ENCODE peak calls at places on chromosomes 6 and 20, in seven cellular contexts. P is tibial artery, X is Calu3, D is GM20000, S is RWPE1, M is hepatocyte, T is fibroblast of the aortic adventitia. C is an unnamed sample.

GRCh38 chr6:128507337-128508310 is 12.8 kb downstream of the PTPRK start:
- DNase-seq in S (no peak), M (peak; percentile 57), T (peak; percentile 52), D (no peak), X (no peak), P (no peak), C (no peak)

GRCh38 chr6:138026342-138026741 is 80.9 kb downstream of the PERP start:
- DNase-seq in S (no peak), T (no peak), D (no peak), X (no peak), P (no peak), M (no peak), C (no peak)

GRCh38 chr6:155154158-155154830 is 109.5 kb upstream of the CLDN20 start:
- DNase-seq in D (no peak), M (peak; percentile 69), T (peak; percentile 88), X (no peak), S (peak; percentile 57), P (no peak), C (no peak)

GRCh38 chr6:169800116-169800667 is 48.8 kb downstream of the ERMARD start:
- DNase-seq in S (no peak), M (no peak), T (peak; percentile 43), P (no peak), X (no peak), D (no peak), C (no peak)

GRCh38 chr6:133114973-133115372 is 126.2 kb upstream of the EYA4 start:
- DNase-seq in X (no peak), S (no peak), T (no peak), M (no peak), D (no peak), P (no peak), C (no peak)

GRCh38 chr6:33271098-33271607 is 523 bp downstream of the VPS52 start:
- DNase-seq in D (no peak), T (no peak), M (no peak), S (no peak), P (no peak), X (no peak), C (no peak)

GRCh38 chr6:69917834-69918233 is 51.5 kb downstream of the COL19A1 start:
- DNase-seq in S (peak; percentile 64), M (no peak), X (peak; percentile 69), P (no peak), D (peak; percentile 3), T (peak; percentile 43), C (peak; percentile 19)

GRCh38 chr20:33108641-33109040 is 29.2 kb downstream of the BPIFB4 start:
- DNase-seq in T (no peak), M (no peak), S (no peak), P (no peak), X (no peak), D (no peak), C (no peak)

GRCh38 chr6:160031442-160031841 is 62.6 kb downstream of the IGF2R start:
- DNase-seq in P (no peak), S (peak; percentile 15), T (peak; percentile 7), M (no peak), X (no peak), D (no peak), C (no peak)

GRCh38 chr6:124319410-124319809 is 515.7 kb downstream of the NKAIN2 start:
- DNase-seq in P (no peak), S (no peak), M (no peak), X (no peak), D (no peak), T (no peak), C (no peak)

GRCh38 chr6:168190646-168191443 is 111.8 kb upstream of the FRMD1 start:
- DNase-seq in D (no peak), P (peak; percentile 10), S (no peak), M (no peak), T (no peak), X (no peak), C (no peak)

GRCh38 chr20:4174909-4175308 is 159.6 kb upstream of the RNF24 start:
- DNase-seq in T (no peak), X (no peak), D (no peak), P (no peak), M (no peak), S (no peak), C (no peak)

GRCh38 chr20:18058661-18059467 is 1.1 kb upstream of the OVOL2 start:
- DNase-seq in P (no peak), T (no peak), M (peak; percentile 47), D (no peak), X (peak; percentile 45), S (no peak), C (no peak)

GRCh38 chr6:158016571-158017383 is 35.1 kb downstream of the SYNJ2 start:
- DNase-seq in T (no peak), M (no peak), S (no peak), P (peak; percentile 19), D (no peak), X (no peak), C (no peak)

GRCh38 chr6:134020968-134021367 is 31.5 kb downstream of the SLC2A12 start:
- DNase-seq in P (no peak), S (no peak), X (no peak), D (no peak), T (peak; percentile 43), M (no peak), C (no peak)

GRCh38 chr6:11343963-11344714 is 111.7 kb upstream of the NEDD9 start:
- DNase-seq in D (no peak), P (no peak), X (peak; percentile 64), M (peak; percentile 72), S (peak; percentile 85), T (no peak), C (no peak)

GRCh38 chr20:58891686-58892125 is 39.2 kb downstream of the GNAS start:
- DNase-seq in T (peak; percentile 41), S (no peak), D (peak; percentile 60), P (no peak), X (no peak), M (peak; percentile 70), C (peak; percentile 60)

GRCh38 chr6:100504786-100505737 is 40.3 kb upstream of the SIM1 start:
- DNase-seq in S (peak; percentile 37), T (peak; percentile 84), M (peak; percentile 11), X (peak; percentile 64), D (no peak), P (no peak), C (peak; percentile 13)

DNA sequence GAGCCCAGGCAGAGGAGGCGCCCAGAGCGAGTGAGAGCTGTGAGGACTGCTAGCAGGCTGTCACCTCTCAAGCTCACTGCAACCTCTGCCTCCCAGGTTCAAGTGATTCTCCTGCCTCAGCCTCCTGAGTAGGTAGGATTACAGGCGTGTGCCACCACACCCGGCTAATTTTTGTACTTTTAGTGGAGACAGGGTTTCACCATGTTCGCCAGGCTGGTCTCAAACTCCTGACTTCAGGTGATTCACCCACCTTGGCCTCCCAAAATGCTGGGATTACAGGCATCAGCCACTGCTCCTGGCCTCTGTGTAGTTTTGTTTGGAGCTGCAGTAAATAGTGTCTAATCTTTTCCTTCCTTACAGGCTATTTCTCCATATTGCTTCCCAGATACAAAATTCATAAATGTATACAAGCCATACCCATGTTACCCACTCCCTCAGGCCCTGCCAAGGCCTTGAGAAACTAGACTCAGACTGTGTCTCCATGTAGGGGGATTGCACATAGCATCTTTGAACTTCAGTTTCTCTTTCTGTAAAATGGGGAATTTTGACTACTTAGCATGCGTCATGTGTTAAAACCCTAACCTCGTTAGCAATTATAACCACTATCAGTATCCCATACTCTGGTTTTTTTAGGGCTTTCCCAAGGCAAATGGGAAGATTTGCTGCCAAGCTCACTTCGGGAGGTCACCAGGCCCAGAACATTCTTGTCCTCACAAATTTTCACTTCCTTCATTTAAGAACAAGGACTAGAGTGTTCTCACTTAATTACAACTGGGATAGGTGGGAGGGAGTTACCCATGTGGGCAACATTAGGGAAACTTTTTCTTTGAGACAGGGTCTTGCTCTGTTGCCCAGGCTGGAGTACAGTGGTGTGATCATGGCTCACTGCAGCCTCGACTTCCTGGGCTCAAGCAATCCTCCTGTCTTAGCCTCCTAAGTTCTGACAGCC is 67.3 kb upstream of the DDR1 start:
- DNase-seq in D (peak; percentile 70), X (no peak), S (no peak), T (no peak), M (no peak), P (no peak), C (peak; percentile 81)
- TF ChIP-seq CTCF in D (no peak), X (no peak), S (no peak), T (no peak), M (no peak), P (no peak), C (no peak)

GRCh38 chr6:20947977-20948376 is 413.7 kb downstream of the CDKAL1 start:
- DNase-seq in P (no peak), D (no peak), M (no peak), S (no peak), X (no peak), T (no peak), C (no peak)

GRCh38 chr6:20943922-20944321 is 409.7 kb downstream of the CDKAL1 start:
- DNase-seq in M (no peak), T (no peak), D (no peak), P (no peak), S (no peak), X (no peak), C (no peak)

GRCh38 chr6:20946890-20947289 is 412.6 kb downstream of the CDKAL1 start:
- DNase-seq in P (no peak), X (no peak), S (no peak), D (no peak), T (no peak), M (no peak), C (no peak)

GRCh38 chr6:20948531-20948930 is 414.3 kb downstream of the CDKAL1 start:
- DNase-seq in D (no peak), M (no peak), X (no peak), T (no peak), P (no peak), S (no peak), C (no peak)

DNA sequence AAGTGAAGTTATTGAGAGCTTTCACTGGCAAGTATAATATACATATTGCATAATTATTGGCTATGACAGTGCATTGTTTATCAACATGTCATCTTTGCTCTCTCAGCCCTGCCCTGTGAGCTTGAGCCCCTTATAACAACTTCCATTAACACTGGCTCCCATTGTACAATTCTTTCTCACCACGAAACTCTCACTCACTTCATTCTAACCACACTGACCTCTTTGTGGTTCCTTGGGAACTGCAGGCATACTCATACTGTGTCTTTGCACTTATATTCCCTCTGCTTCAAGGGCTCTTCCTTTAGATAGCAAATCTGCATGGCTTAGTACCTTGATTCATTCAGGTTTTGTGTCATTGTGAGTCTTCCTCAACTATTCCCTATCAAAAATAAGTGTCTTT is 411.8 kb downstream of the CDKAL1 start:
- DNase-seq in M (no peak), S (no peak), P (no peak), X (no peak), T (peak; percentile 13), D (peak; percentile 32), C (peak; percentile 67)
- TF ChIP-seq CTCF in M (no peak), S (no peak), P (no peak), X (peak; percentile 15), T (peak; percentile 4), D (no peak), C (no peak)

DNA sequence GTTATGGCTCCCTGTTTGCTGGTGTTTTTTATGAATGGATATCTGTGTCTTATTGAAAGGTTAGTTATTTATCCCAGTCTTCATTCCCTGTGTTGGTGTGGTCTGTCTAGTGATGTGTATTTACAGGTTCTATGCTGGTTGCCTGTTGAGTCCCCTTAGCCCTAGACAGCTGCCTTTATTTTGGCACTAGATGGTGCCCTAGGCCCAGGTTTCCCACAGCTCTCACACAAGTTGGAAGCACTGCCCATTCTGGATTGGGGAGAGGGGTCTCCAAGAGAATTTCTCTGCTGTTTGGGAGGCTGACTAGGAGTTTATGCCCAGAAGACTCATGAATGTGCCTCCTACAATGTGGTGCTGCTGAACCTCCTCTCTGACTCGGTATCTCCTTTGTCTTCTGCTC is 12.4 kb downstream of the GRM1 start:
- DNase-seq in T (peak; percentile 49), X (peak; percentile 32), S (no peak), D (no peak), M (peak; percentile 12), P (no peak), C (peak; percentile 38)
- TF ChIP-seq CTCF in T (peak; percentile 53), X (peak; percentile 31), S (no peak), D (no peak), M (peak; percentile 34), P (no peak), C (peak; percentile 45)

GRCh38 chr6:117346142-117346930 is 79.4 kb downstream of the ROS1 start:
- DNase-seq in M (peak; percentile 17), T (peak; percentile 54), P (no peak), D (peak; percentile 13), X (no peak), S (peak; percentile 20), C (no peak)
- TF ChIP-seq CTCF in M (peak; percentile 64), T (peak; percentile 35), P (peak; percentile 35), D (no peak), X (peak; percentile 56), S (peak; percentile 48), C (peak; percentile 29)

C was measured in GM12865.